ENCODE peak calls at places on chromosomes 3 and 15, in seven cellular contexts. One of them, this sample, is unnamed.

GRCh38 chr3:113783463-113783862 is 36.6 kb downstream of the ATP6V1A start:
- DNase-seq in body of pancreas: no peak
- DNase-seq in astrocyte of the spinal cord: peak; percentile 97
- DNase-seq in left ventricle myocardium inferior: no peak
- DNase-seq in brain microvascular endothelial cell: peak; percentile 92
- DNase-seq in progenitor cell of endocrine pancreas: no peak
- DNase-seq in WTC11: no peak
- DNase-seq in this sample: no peak

GRCh38 chr3:17672506-17672905 is 69.9 kb downstream of the TBC1D5 start:
- DNase-seq in brain microvascular endothelial cell: no peak
- DNase-seq in left ventricle myocardium inferior: no peak
- DNase-seq in body of pancreas: no peak
- DNase-seq in progenitor cell of endocrine pancreas: no peak
- DNase-seq in astrocyte of the spinal cord: peak; percentile 12
- DNase-seq in WTC11: no peak
- DNase-seq in this sample: no peak

GRCh38 chr15:47717036-47717611 is at the start of gene SEMA6D:
- DNase-seq in progenitor cell of endocrine pancreas: peak; percentile 81
- DNase-seq in left ventricle myocardium inferior: peak; percentile 75
- DNase-seq in astrocyte of the spinal cord: peak; percentile 83
- DNase-seq in body of pancreas: peak; percentile 80
- DNase-seq in brain microvascular endothelial cell: peak; percentile 61
- DNase-seq in WTC11: peak; percentile 76
- DNase-seq in this sample: peak; percentile 21

GRCh38 chr15:43218908-43219706 is 1.7 kb downstream of the EPB42 start:
- DNase-seq in astrocyte of the spinal cord: peak; percentile 13
- DNase-seq in WTC11: peak; percentile 80
- DNase-seq in brain microvascular endothelial cell: no peak
- DNase-seq in body of pancreas: no peak
- DNase-seq in progenitor cell of endocrine pancreas: no peak
- DNase-seq in left ventricle myocardium inferior: no peak
- DNase-seq in this sample: no peak

GRCh38 chr3:161420746-161421145 is 49.4 kb upstream of the SPTSSB start:
- DNase-seq in progenitor cell of endocrine pancreas: no peak
- DNase-seq in brain microvascular endothelial cell: peak; percentile 28
- DNase-seq in astrocyte of the spinal cord: peak; percentile 26
- DNase-seq in body of pancreas: peak; percentile 20
- DNase-seq in left ventricle myocardium inferior: no peak
- DNase-seq in WTC11: peak; percentile 30
- DNase-seq in this sample: peak; percentile 44

GRCh38 chr3:151315846-151316245 is 774 bp downstream of the GPR87 start:
- DNase-seq in left ventricle myocardium inferior: no peak
- DNase-seq in progenitor cell of endocrine pancreas: no peak
- DNase-seq in WTC11: no peak
- DNase-seq in astrocyte of the spinal cord: no peak
- DNase-seq in body of pancreas: no peak
- DNase-seq in brain microvascular endothelial cell: no peak
- DNase-seq in this sample: no peak

GRCh38 chr3:53077476-53078220 is 31.8 kb upstream of the SFMBT1 start:
- DNase-seq in astrocyte of the spinal cord: no peak
- DNase-seq in brain microvascular endothelial cell: no peak
- DNase-seq in body of pancreas: no peak
- DNase-seq in progenitor cell of endocrine pancreas: no peak
- DNase-seq in left ventricle myocardium inferior: no peak
- DNase-seq in WTC11: peak; percentile 4
- DNase-seq in this sample: no peak

GRCh38 chr15:69414702-69415161 is 583 bp downstream of the KIF23 start:
- DNase-seq in left ventricle myocardium inferior: no peak
- DNase-seq in WTC11: peak; percentile 52
- DNase-seq in body of pancreas: peak; percentile 34
- DNase-seq in progenitor cell of endocrine pancreas: peak; percentile 24
- DNase-seq in brain microvascular endothelial cell: peak; percentile 92
- DNase-seq in astrocyte of the spinal cord: peak; percentile 90
- DNase-seq in this sample: peak; percentile 72

GRCh38 chr3:156811092-156811862 is 14.9 kb upstream of the LEKR1 start:
- DNase-seq in brain microvascular endothelial cell: no peak
- DNase-seq in WTC11: no peak
- DNase-seq in astrocyte of the spinal cord: peak; percentile 64
- DNase-seq in progenitor cell of endocrine pancreas: no peak
- DNase-seq in left ventricle myocardium inferior: no peak
- DNase-seq in body of pancreas: no peak
- DNase-seq in this sample: peak; percentile 31

GRCh38 chr15:27815035-27815434 is 284.1 kb downstream of the OCA2 start:
- DNase-seq in brain microvascular endothelial cell: no peak
- DNase-seq in WTC11: no peak
- DNase-seq in progenitor cell of endocrine pancreas: no peak
- DNase-seq in left ventricle myocardium inferior: no peak
- DNase-seq in body of pancreas: no peak
- DNase-seq in astrocyte of the spinal cord: no peak
- DNase-seq in this sample: no peak

GRCh38 chr3:38030126-38031021 is 932 bp upstream of the PLCD1 start:
- DNase-seq in body of pancreas: no peak
- DNase-seq in WTC11: no peak
- DNase-seq in astrocyte of the spinal cord: no peak
- DNase-seq in progenitor cell of endocrine pancreas: no peak
- DNase-seq in brain microvascular endothelial cell: no peak
- DNase-seq in left ventricle myocardium inferior: no peak
- DNase-seq in this sample: peak; percentile 59

GRCh38 chr3:31978553-31978952 is 2.5 kb downstream of the OSBPL10 start:
- DNase-seq in progenitor cell of endocrine pancreas: no peak
- DNase-seq in brain microvascular endothelial cell: no peak
- DNase-seq in left ventricle myocardium inferior: no peak
- DNase-seq in astrocyte of the spinal cord: no peak
- DNase-seq in WTC11: no peak
- DNase-seq in body of pancreas: no peak
- DNase-seq in this sample: no peak

GRCh38 chr3:31981206-31982181 is at the start of the genes OSBPL10 and ZNF860:
- DNase-seq in progenitor cell of endocrine pancreas: peak; percentile 46
- DNase-seq in WTC11: peak; percentile 74
- DNase-seq in brain microvascular endothelial cell: peak; percentile 87
- DNase-seq in left ventricle myocardium inferior: peak; percentile 91
- DNase-seq in astrocyte of the spinal cord: peak; percentile 93
- DNase-seq in body of pancreas: peak; percentile 89
- DNase-seq in this sample: peak; percentile 91

GRCh38 chr3:31979006-31979697 is 1.9 kb downstream of the OSBPL10 start:
- DNase-seq in progenitor cell of endocrine pancreas: no peak
- DNase-seq in body of pancreas: no peak
- DNase-seq in astrocyte of the spinal cord: no peak
- DNase-seq in WTC11: no peak
- DNase-seq in left ventricle myocardium inferior: no peak
- DNase-seq in brain microvascular endothelial cell: no peak
- DNase-seq in this sample: no peak

GRCh38 chr3:31977736-31978135 is 3.3 kb downstream of the OSBPL10 start:
- DNase-seq in progenitor cell of endocrine pancreas: no peak
- DNase-seq in left ventricle myocardium inferior: no peak
- DNase-seq in brain microvascular endothelial cell: no peak
- DNase-seq in WTC11: no peak
- DNase-seq in astrocyte of the spinal cord: no peak
- DNase-seq in body of pancreas: no peak
- DNase-seq in this sample: no peak

GRCh38 chr3:31980530-31981205 is 394 bp downstream of the OSBPL10 start:
- DNase-seq in WTC11: peak; percentile 73
- DNase-seq in body of pancreas: peak; percentile 81
- DNase-seq in left ventricle myocardium inferior: peak; percentile 36
- DNase-seq in progenitor cell of endocrine pancreas: peak; percentile 64
- DNase-seq in brain microvascular endothelial cell: no peak
- DNase-seq in astrocyte of the spinal cord: peak; percentile 56
- DNase-seq in this sample: peak; percentile 80
- TF ChIP-seq CTCF in WTC11: no peak
- TF ChIP-seq CTCF in body of pancreas: peak; percentile 19
- TF ChIP-seq CTCF in left ventricle myocardium inferior: peak; percentile 20
- TF ChIP-seq CTCF in progenitor cell of endocrine pancreas: no peak
- TF ChIP-seq CTCF in brain microvascular endothelial cell: peak; percentile 6
- TF ChIP-seq CTCF in astrocyte of the spinal cord: no peak
- TF ChIP-seq CTCF in this sample: no peak

GRCh38 chr3:184255291-184256039 is 5.9 kb downstream of the CAMK2N2 start:
- DNase-seq in brain microvascular endothelial cell: no peak
- DNase-seq in progenitor cell of endocrine pancreas: no peak
- DNase-seq in left ventricle myocardium inferior: no peak
- DNase-seq in body of pancreas: no peak
- DNase-seq in WTC11: no peak
- DNase-seq in astrocyte of the spinal cord: no peak
- DNase-seq in this sample: no peak

GRCh38 chr3:184250167-184250828 is 826 bp downstream of the EEF1AKMT4 start:
- DNase-seq in left ventricle myocardium inferior: peak; percentile 86
- DNase-seq in WTC11: peak; percentile 98
- DNase-seq in astrocyte of the spinal cord: peak; percentile 88
- DNase-seq in body of pancreas: peak; percentile 93
- DNase-seq in brain microvascular endothelial cell: peak; percentile 90
- DNase-seq in progenitor cell of endocrine pancreas: peak; percentile 85
- DNase-seq in this sample: peak; percentile 98

GRCh38 chr3:184248454-184249411 is at the start of gene ALG3:
- DNase-seq in body of pancreas: peak; percentile 89
- DNase-seq in brain microvascular endothelial cell: peak; percentile 78
- DNase-seq in WTC11: peak; percentile 88
- DNase-seq in astrocyte of the spinal cord: peak; percentile 90
- DNase-seq in left ventricle myocardium inferior: peak; percentile 85
- DNase-seq in progenitor cell of endocrine pancreas: peak; percentile 77
- DNase-seq in this sample: peak; percentile 96

DNA sequence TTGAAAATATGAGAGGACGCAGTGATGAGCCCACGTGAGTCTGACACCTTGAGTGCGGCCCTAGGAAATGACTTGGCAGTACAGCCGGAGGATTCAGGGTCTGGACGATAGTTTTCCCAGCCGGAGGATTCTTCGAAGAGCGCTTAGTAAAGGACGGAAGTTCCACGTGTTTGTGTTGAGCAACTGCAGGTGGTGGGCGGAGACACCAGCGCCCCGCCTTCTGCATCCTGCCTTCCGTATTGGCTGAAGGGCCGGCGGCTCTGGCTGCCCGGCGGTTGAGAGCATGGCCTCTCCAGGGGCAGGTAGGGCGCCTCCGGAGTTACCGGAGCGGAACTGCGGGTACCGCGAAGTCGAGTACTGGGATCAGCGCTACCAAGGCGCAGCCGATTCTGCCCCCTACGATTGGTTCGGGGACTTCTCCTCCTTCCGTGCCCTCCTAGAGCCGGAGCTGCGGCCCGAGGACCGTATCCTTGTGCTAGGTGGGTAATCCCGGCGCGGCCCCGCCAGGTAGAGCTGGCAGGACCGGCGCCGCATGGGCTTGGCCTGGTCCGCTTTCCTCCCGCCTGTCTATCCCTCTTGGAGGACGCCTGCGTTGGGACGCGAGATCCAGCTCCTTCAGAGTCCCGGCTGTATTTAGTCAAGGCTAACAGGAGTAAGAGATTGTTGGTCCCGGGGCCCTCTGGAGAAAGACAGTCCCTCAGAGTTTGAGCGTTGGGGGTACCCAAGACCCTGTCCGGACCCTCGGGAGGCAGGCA is at the start of gene EEF1AKMT4:
- DNase-seq in left ventricle myocardium inferior: peak; percentile 95
- DNase-seq in body of pancreas: peak; percentile 99
- DNase-seq in progenitor cell of endocrine pancreas: peak; percentile 96
- DNase-seq in brain microvascular endothelial cell: peak; percentile 97
- DNase-seq in WTC11: peak; percentile 99
- DNase-seq in astrocyte of the spinal cord: peak; percentile 98
- DNase-seq in this sample: peak; percentile 100
- TF ChIP-seq CTCF in left ventricle myocardium inferior: peak; percentile 64
- TF ChIP-seq CTCF in body of pancreas: peak; percentile 74
- TF ChIP-seq CTCF in progenitor cell of endocrine pancreas: peak; percentile 70
- TF ChIP-seq CTCF in brain microvascular endothelial cell: peak; percentile 70
- TF ChIP-seq CTCF in WTC11: no peak
- TF ChIP-seq CTCF in astrocyte of the spinal cord: peak; percentile 53
- TF ChIP-seq CTCF in this sample: peak; percentile 93

DNA sequence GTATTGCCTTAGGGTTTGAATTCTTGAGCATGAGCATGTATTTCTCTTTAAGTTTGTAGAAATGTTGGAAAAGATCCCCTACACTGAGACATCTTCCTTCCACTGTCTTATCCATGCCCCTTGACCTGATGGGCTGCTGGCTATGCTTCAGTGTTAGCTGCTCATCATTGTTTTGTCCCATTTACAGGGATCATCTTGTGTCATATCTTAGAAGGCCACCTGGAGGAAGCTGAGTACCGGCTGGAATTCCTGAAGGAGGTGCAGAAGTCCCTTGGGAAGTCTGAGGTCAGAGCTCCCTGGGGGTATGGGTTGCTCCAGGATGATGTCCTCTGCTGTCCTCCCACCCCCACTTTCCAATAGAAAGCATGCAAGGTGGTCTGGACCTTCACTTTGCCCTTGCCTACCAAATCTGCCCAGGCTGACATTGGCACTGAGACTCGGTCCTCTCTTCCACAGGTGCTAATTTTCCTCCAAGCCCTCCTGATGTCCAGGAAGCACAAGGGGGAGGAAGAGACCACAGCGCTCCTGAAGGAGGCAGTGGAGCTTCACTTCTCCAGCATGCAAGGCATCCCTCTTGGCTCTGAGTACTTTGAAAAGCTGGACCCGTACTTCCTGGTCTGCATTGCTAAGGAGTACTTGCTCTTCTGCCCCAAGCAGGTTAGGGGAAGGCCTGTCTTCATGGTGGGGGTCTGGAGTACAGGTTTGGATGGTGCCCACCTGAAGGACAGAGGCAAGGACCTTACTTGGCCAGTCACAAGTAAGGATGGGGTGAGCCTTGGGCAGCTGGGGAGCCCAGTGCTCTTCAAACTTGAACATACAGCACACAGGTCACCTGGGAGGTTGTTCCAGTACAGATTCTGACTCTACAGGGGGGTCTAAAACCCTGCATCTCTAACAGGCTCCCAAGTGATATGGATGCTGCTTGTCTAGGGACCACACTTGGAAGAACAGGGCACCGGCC is 17.7 kb downstream of the TTC21A start:
- DNase-seq in progenitor cell of endocrine pancreas: no peak
- DNase-seq in brain microvascular endothelial cell: no peak
- DNase-seq in body of pancreas: peak; percentile 68
- DNase-seq in left ventricle myocardium inferior: no peak
- DNase-seq in astrocyte of the spinal cord: peak; percentile 40
- DNase-seq in WTC11: no peak
- DNase-seq in this sample: peak; percentile 42
- TF ChIP-seq CTCF in progenitor cell of endocrine pancreas: peak; percentile 22
- TF ChIP-seq CTCF in brain microvascular endothelial cell: peak; percentile 71
- TF ChIP-seq CTCF in body of pancreas: peak; percentile 71
- TF ChIP-seq CTCF in left ventricle myocardium inferior: peak; percentile 35
- TF ChIP-seq CTCF in astrocyte of the spinal cord: peak; percentile 56
- TF ChIP-seq CTCF in WTC11: no peak
- TF ChIP-seq CTCF in this sample: no peak

GRCh38 chr15:98169551-98169950 is 209.0 kb downstream of the ARRDC4 start:
- DNase-seq in astrocyte of the spinal cord: no peak
- DNase-seq in brain microvascular endothelial cell: no peak
- DNase-seq in WTC11: no peak
- DNase-seq in body of pancreas: no peak
- DNase-seq in left ventricle myocardium inferior: no peak
- DNase-seq in progenitor cell of endocrine pancreas: no peak
- DNase-seq in this sample: no peak

GRCh38 chr15:98177950-98178848 is 217.7 kb downstream of the ARRDC4 start:
- DNase-seq in brain microvascular endothelial cell: peak; percentile 65
- DNase-seq in left ventricle myocardium inferior: no peak
- DNase-seq in progenitor cell of endocrine pancreas: peak; percentile 33
- DNase-seq in WTC11: peak; percentile 53
- DNase-seq in body of pancreas: peak; percentile 60
- DNase-seq in astrocyte of the spinal cord: peak; percentile 38
- DNase-seq in this sample: peak; percentile 68

DNA sequence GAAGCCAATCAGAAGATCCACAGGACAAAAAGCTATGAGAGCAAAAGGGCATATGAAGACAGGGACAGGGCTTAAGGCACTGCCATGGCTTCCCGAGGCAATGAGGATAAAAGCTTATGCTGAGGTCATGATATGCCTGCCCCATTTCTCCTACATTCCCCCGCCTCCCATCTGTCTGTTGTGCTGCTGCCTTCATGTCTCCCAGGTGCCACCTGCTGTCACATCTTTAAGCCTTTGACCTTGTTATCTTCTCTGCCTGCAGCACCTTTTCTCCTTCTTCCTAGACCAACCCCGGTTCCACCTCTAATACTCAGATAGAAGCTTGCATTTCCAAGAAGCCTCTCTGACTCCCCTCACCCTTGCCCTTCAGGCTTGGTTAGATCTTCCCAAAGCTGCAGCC is 213.8 kb downstream of the ARRDC4 start:
- DNase-seq in left ventricle myocardium inferior: no peak
- DNase-seq in astrocyte of the spinal cord: no peak
- DNase-seq in WTC11: no peak
- DNase-seq in body of pancreas: peak; percentile 5
- DNase-seq in progenitor cell of endocrine pancreas: no peak
- DNase-seq in brain microvascular endothelial cell: no peak
- DNase-seq in this sample: no peak
- TF ChIP-seq CTCF in left ventricle myocardium inferior: no peak
- TF ChIP-seq CTCF in astrocyte of the spinal cord: no peak
- TF ChIP-seq CTCF in WTC11: no peak
- TF ChIP-seq CTCF in body of pancreas: no peak
- TF ChIP-seq CTCF in progenitor cell of endocrine pancreas: no peak
- TF ChIP-seq CTCF in brain microvascular endothelial cell: no peak
- TF ChIP-seq CTCF in this sample: no peak

This sample was measured in Calu3.